ENCODE peak calls at places on chromosomes 11 and 22, in seven cellular contexts. One of them, this sample, is unnamed.

GRCh38 chr11:19938051-19938856 is 222.0 kb downstream of the DBX1 start:
- DNase-seq in RKO: peak; percentile 42
- DNase-seq in RWPE1: peak; percentile 64
- DNase-seq in mammary epithelial cell: peak; percentile 46
- DNase-seq in germinal center: peak; percentile 66
- DNase-seq in mesendoderm: peak; percentile 61
- DNase-seq in stimulated activated CD8-positive, alpha-beta memory T cell treated with anti-CD3 and anti-CD28 coated beads, Interleukin-4, amount 100 ng/mL, for 4 hours: no peak
- DNase-seq in this sample: no peak

GRCh38 chr11:33624082-33624481 is 76.5 kb downstream of the C11orf91 start:
- DNase-seq in RKO: no peak
- DNase-seq in RWPE1: no peak
- DNase-seq in mammary epithelial cell: no peak
- DNase-seq in germinal center: no peak
- DNase-seq in mesendoderm: no peak
- DNase-seq in stimulated activated CD8-positive, alpha-beta memory T cell treated with anti-CD3 and anti-CD28 coated beads, Interleukin-4, amount 100 ng/mL, for 4 hours: no peak
- DNase-seq in this sample: no peak

GRCh38 chr22:46828323-46829139 is 66.1 kb downstream of the TBC1D22A start:
- DNase-seq in RKO: no peak
- DNase-seq in RWPE1: no peak
- DNase-seq in mammary epithelial cell: no peak
- DNase-seq in germinal center: no peak
- DNase-seq in mesendoderm: no peak
- DNase-seq in stimulated activated CD8-positive, alpha-beta memory T cell treated with anti-CD3 and anti-CD28 coated beads, Interleukin-4, amount 100 ng/mL, for 4 hours: no peak
- DNase-seq in this sample: no peak

GRCh38 chr22:35777335-35777975 is 59.8 kb downstream of the APOL5 start:
- DNase-seq in RKO: peak; percentile 73
- DNase-seq in RWPE1: peak; percentile 36
- DNase-seq in mammary epithelial cell: peak; percentile 57
- DNase-seq in germinal center: no peak
- DNase-seq in mesendoderm: peak; percentile 12
- DNase-seq in stimulated activated CD8-positive, alpha-beta memory T cell treated with anti-CD3 and anti-CD28 coated beads, Interleukin-4, amount 100 ng/mL, for 4 hours: no peak
- DNase-seq in this sample: no peak

GRCh38 chr11:29184939-29185890 is 831.6 kb downstream of the KCNA4 start:
- DNase-seq in RKO: peak; percentile 1
- DNase-seq in RWPE1: no peak
- DNase-seq in mammary epithelial cell: peak; percentile 83
- DNase-seq in germinal center: no peak
- DNase-seq in mesendoderm: peak; percentile 20
- DNase-seq in stimulated activated CD8-positive, alpha-beta memory T cell treated with anti-CD3 and anti-CD28 coated beads, Interleukin-4, amount 100 ng/mL, for 4 hours: no peak
- DNase-seq in this sample: no peak

GRCh38 chr22:35039625-35040024 is 26.3 kb upstream of the ISX start:
- DNase-seq in RKO: no peak
- DNase-seq in RWPE1: no peak
- DNase-seq in mammary epithelial cell: no peak
- DNase-seq in germinal center: no peak
- DNase-seq in mesendoderm: no peak
- DNase-seq in stimulated activated CD8-positive, alpha-beta memory T cell treated with anti-CD3 and anti-CD28 coated beads, Interleukin-4, amount 100 ng/mL, for 4 hours: no peak
- DNase-seq in this sample: no peak

GRCh38 chr11:70210516-70210915 is 7.4 kb downstream of the FADD start:
- DNase-seq in RKO: no peak
- DNase-seq in RWPE1: no peak
- DNase-seq in mammary epithelial cell: no peak
- DNase-seq in germinal center: no peak
- DNase-seq in mesendoderm: no peak
- DNase-seq in stimulated activated CD8-positive, alpha-beta memory T cell treated with anti-CD3 and anti-CD28 coated beads, Interleukin-4, amount 100 ng/mL, for 4 hours: no peak
- DNase-seq in this sample: no peak

GRCh38 chr11:110892741-110893285 is 180.6 kb upstream of the ARHGAP20 start:
- DNase-seq in RKO: no peak
- DNase-seq in RWPE1: no peak
- DNase-seq in mammary epithelial cell: no peak
- DNase-seq in germinal center: no peak
- DNase-seq in mesendoderm: peak; percentile 36
- DNase-seq in stimulated activated CD8-positive, alpha-beta memory T cell treated with anti-CD3 and anti-CD28 coated beads, Interleukin-4, amount 100 ng/mL, for 4 hours: no peak
- DNase-seq in this sample: no peak

GRCh38 chr11:94641167-94641761 is 74.1 kb downstream of the PIWIL4 start:
- DNase-seq in RKO: no peak
- DNase-seq in RWPE1: no peak
- DNase-seq in mammary epithelial cell: no peak
- DNase-seq in germinal center: no peak
- DNase-seq in mesendoderm: peak; percentile 64
- DNase-seq in stimulated activated CD8-positive, alpha-beta memory T cell treated with anti-CD3 and anti-CD28 coated beads, Interleukin-4, amount 100 ng/mL, for 4 hours: no peak
- DNase-seq in this sample: no peak

GRCh38 chr22:23548501-23549197 is 31.4 kb downstream of the IGLL1 start:
- DNase-seq in RKO: no peak
- DNase-seq in RWPE1: no peak
- DNase-seq in mammary epithelial cell: no peak
- DNase-seq in germinal center: no peak
- DNase-seq in mesendoderm: peak; percentile 88
- DNase-seq in stimulated activated CD8-positive, alpha-beta memory T cell treated with anti-CD3 and anti-CD28 coated beads, Interleukin-4, amount 100 ng/mL, for 4 hours: no peak
- DNase-seq in this sample: no peak

GRCh38 chr11:118175031-118175531 is 1.4 kb downstream of the SCN2B start:
- DNase-seq in RKO: no peak
- DNase-seq in RWPE1: peak; percentile 60
- DNase-seq in mammary epithelial cell: peak; percentile 75
- DNase-seq in germinal center: no peak
- DNase-seq in mesendoderm: peak; percentile 78
- DNase-seq in stimulated activated CD8-positive, alpha-beta memory T cell treated with anti-CD3 and anti-CD28 coated beads, Interleukin-4, amount 100 ng/mL, for 4 hours: no peak
- DNase-seq in this sample: no peak

GRCh38 chr22:19807914-19808872 is 46.5 kb downstream of the GNB1L start:
- DNase-seq in RKO: no peak
- DNase-seq in RWPE1: no peak
- DNase-seq in mammary epithelial cell: no peak
- DNase-seq in germinal center: no peak
- DNase-seq in mesendoderm: no peak
- DNase-seq in stimulated activated CD8-positive, alpha-beta memory T cell treated with anti-CD3 and anti-CD28 coated beads, Interleukin-4, amount 100 ng/mL, for 4 hours: no peak
- DNase-seq in this sample: no peak

GRCh38 chr11:41613321-41613720 is 153.9 kb upstream of the LRRC4C start:
- DNase-seq in RKO: no peak
- DNase-seq in RWPE1: no peak
- DNase-seq in mammary epithelial cell: peak; percentile 30
- DNase-seq in germinal center: no peak
- DNase-seq in mesendoderm: no peak
- DNase-seq in stimulated activated CD8-positive, alpha-beta memory T cell treated with anti-CD3 and anti-CD28 coated beads, Interleukin-4, amount 100 ng/mL, for 4 hours: no peak
- DNase-seq in this sample: no peak

GRCh38 chr11:123478352-123478986 is 48.4 kb downstream of the GRAMD1B start:
- DNase-seq in RKO: peak; percentile 88
- DNase-seq in RWPE1: peak; percentile 69
- DNase-seq in mammary epithelial cell: peak; percentile 37
- DNase-seq in germinal center: peak; percentile 70
- DNase-seq in mesendoderm: peak; percentile 93
- DNase-seq in stimulated activated CD8-positive, alpha-beta memory T cell treated with anti-CD3 and anti-CD28 coated beads, Interleukin-4, amount 100 ng/mL, for 4 hours: no peak
- DNase-seq in this sample: peak; percentile 63

This sample was measured in iPS DF 19.7.